ENCODE peak calls at places on chromosomes 5 and 9, in nine cellular contexts. B, M, Z, P, D, S, V, U and E are unnamed samples.

GRCh38 chr9:83047839-83048775 is 14.8 kb downstream of the RASEF start:
- DNase-seq in Z (no peak), S (peak; percentile 78), U (no peak), B (peak; percentile 76), V (no peak), P (no peak), D (no peak), M (no peak), E (no peak)

GRCh38 chr5:40778133-40778532 is 20.0 kb downstream of the PRKAA1 start:
- DNase-seq in S (no peak), B (no peak), P (no peak), M (no peak), V (no peak), Z (no peak), U (no peak), D (no peak), E (no peak)

GRCh38 chr5:102583663-102584062 is 84.9 kb upstream of the SLCO6A1 start:
- DNase-seq in D (no peak), B (peak; percentile 25), S (no peak), P (no peak), Z (peak; percentile 20), V (no peak), M (no peak), U (no peak), E (no peak)

GRCh38 chr5:88377705-88378656 is 109.3 kb upstream of the TMEM161B start:
- DNase-seq in Z (no peak), D (no peak), V (no peak), B (no peak), S (no peak), M (no peak), U (no peak), P (no peak), E (no peak)

GRCh38 chr5:69024241-69024651 is 69.6 kb upstream of the SLC30A5 start:
- DNase-seq in D (no peak), S (peak; percentile 39), P (no peak), B (peak; percentile 77), U (no peak), Z (peak; percentile 62), M (no peak), V (peak; percentile 22), E (no peak)

GRCh38 chr5:159242656-159243055 is 20.4 kb upstream of the UBLCP1 start:
- DNase-seq in D (no peak), M (no peak), S (no peak), B (no peak), V (no peak), U (no peak), P (no peak), Z (no peak), E (no peak)

GRCh38 chr9:110125207-110125751 is 82.7 kb downstream of the C9orf152 start:
- DNase-seq in B (peak; percentile 99), P (peak; percentile 79), U (no peak), S (peak; percentile 93), Z (no peak), M (peak; percentile 96), V (no peak), D (peak; percentile 88), E (peak; percentile 78)

GRCh38 chr5:140312067-140312790 is 9.3 kb upstream of the PFDN1 start:
- DNase-seq in M (peak; percentile 74), B (peak; percentile 74), D (no peak), U (peak; percentile 87), P (no peak), Z (no peak), S (peak; percentile 98), V (peak; percentile 33), E (no peak)

GRCh38 chr5:140202078-140202477 is 27.1 kb downstream of the CYSTM1 start:
- DNase-seq in Z (no peak), S (peak; percentile 24), D (no peak), U (no peak), P (no peak), B (no peak), M (no peak), V (no peak), E (no peak)

GRCh38 chr9:136521541-136521940 is 24.3 kb downstream of the NOTCH1 start:
- DNase-seq in B (no peak), Z (no peak), U (no peak), P (no peak), S (no peak), V (no peak), D (peak; percentile 83), M (no peak), E (no peak)

GRCh38 chr5:17951392-17952169 is 317.3 kb downstream of the TAF11L14 start:
- DNase-seq in Z (peak; percentile 49), P (no peak), D (no peak), M (no peak), U (no peak), V (peak; percentile 32), S (peak; percentile 54), B (no peak), E (no peak)

GRCh38 chr9:124834586-124834985 is 18.7 kb upstream of the WDR38 start:
- DNase-seq in D (peak; percentile 70), S (peak; percentile 97), Z (no peak), U (no peak), M (no peak), P (no peak), B (no peak), V (peak; percentile 71), E (no peak)

GRCh38 chr9:15834541-15834940 is 281.7 kb downstream of the CCDC171 start:
- DNase-seq in S (no peak), V (no peak), Z (peak; percentile 44), D (no peak), P (no peak), M (no peak), B (peak; percentile 80), U (no peak), E (no peak)

GRCh38 chr5:1161832-1162229 is 39.6 kb upstream of the SLC6A19 start:
- DNase-seq in Z (no peak), B (no peak), U (no peak), P (peak; percentile 26), S (peak; percentile 79), V (peak; percentile 97), M (no peak), D (peak; percentile 89), E (peak; percentile 85)

GRCh38 chr9:4301971-4302427 is 2.1 kb upstream of the GLIS3 start:
- DNase-seq in P (peak; percentile 13), V (peak; percentile 55), S (peak; percentile 93), D (peak; percentile 69), B (peak; percentile 95), U (no peak), M (peak; percentile 49), Z (no peak), E (no peak)

GRCh38 chr5:149195337-149195887 is 54.1 kb downstream of the ABLIM3 start:
- DNase-seq in P (no peak), M (no peak), B (no peak), V (no peak), Z (no peak), D (peak; percentile 67), S (no peak), U (no peak), E (no peak)

GRCh38 chr9:126705767-126706697 is 92.3 kb downstream of the LMX1B start:
- DNase-seq in V (peak; percentile 71), D (peak; percentile 81), U (no peak), P (peak; percentile 40), Z (peak; percentile 60), B (peak; percentile 47), M (no peak), S (peak; percentile 52), E (peak; percentile 52)

DNA sequence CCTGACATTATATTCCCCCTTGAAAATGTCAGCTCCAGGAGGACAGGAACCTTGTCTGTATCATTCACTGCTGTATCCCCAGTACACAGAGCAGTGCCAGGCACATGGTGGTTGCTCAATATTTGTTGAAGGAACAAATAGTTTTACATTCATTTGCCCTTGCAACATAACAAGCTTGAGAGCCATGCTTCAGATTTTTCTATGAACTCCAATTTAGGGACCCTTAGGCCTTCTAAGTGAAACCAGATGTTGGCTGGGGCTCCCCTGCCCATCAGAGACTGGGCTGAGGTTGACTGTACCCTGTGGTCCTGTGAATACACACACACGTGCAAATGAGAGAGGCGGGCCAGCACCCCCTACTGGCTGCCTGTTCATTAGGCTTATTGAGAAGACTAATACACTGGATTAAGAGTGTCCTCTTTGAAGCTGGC is 214.9 kb upstream of the WWC1 start:
- DNase-seq in B (peak; percentile 69), V (no peak), U (no peak), P (peak; percentile 83), D (no peak), M (no peak), S (no peak), Z (peak; percentile 52), E (no peak)
- TF ChIP-seq CTCF in B (peak; percentile 72), V (peak; percentile 47), U (peak; percentile 71), P (no peak), D (peak; percentile 39), M (peak; percentile 73), S (peak; percentile 49), Z (peak; percentile 64), E (no peak)

DNA sequence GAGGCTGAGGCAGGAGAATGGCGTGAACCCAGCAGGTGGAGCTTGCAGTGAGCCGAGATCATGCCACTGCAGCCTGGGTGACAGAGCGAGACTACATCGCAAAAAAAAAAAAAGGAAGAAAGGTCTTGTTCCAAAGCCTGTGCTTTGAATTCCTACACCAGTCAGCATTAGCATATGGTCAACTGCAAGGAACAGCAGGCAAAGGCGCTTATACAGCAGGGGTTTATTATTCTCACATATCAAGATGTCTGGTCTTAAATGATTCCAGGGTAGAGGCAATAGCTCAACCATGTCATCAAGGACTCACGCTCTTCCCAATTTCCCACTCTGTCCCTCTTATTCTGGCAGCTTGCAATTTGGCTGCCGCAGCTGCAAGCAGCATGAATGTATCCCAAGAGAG is 28.6 kb upstream of the HRH2 start:
- DNase-seq in M (no peak), V (no peak), S (no peak), U (no peak), Z (no peak), P (no peak), B (no peak), D (no peak), E (no peak)
- TF ChIP-seq CTCF in M (no peak), V (no peak), S (no peak), U (no peak), Z (no peak), P (no peak), B (no peak), D (no peak), E (no peak)

GRCh38 chr5:173875189-173875588 is 13.0 kb upstream of the CPEB4 start:
- DNase-seq in S (no peak), U (no peak), P (no peak), B (no peak), Z (no peak), M (no peak), D (no peak), V (no peak), E (no peak)
- TF ChIP-seq CTCF in S (no peak), U (no peak), P (no peak), B (no peak), Z (no peak), M (no peak), D (no peak), V (no peak), E (no peak)

GRCh38 chr9:9603345-9603744 is 1009.5 kb downstream of the PTPRD start:
- DNase-seq in D (no peak), Z (no peak), V (no peak), P (no peak), M (no peak), B (no peak), U (no peak), S (no peak), E (no peak)

DNA sequence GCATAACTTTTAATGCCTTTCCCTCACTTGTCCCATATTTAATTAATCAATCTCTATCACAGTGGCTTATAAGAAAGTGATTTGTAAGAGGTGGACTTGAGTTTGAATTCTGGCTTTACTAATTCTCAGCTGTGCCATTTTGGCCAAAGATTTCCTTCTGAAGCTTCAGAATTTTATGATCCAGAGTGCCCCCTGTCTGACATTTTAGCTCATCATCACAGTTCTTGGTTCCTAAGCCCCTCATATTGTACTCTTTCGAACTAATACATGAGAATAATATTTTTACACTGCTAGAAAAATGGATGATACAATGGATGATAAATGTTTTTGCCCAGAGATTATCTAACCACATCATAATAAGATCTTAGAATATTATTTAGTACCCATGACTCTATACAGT is 1014.1 kb downstream of the PTPRD start:
- DNase-seq in B (no peak), M (no peak), P (no peak), S (no peak), U (no peak), D (no peak), V (no peak), Z (no peak), E (no peak)
- TF ChIP-seq CTCF in B (no peak), M (no peak), P (no peak), S (no peak), U (no peak), D (no peak), V (no peak), Z (no peak), E (no peak)